ENCODE peak calls at places on chromosomes 12 and 14, in eight cellular contexts. One of them, this sample, is unnamed.

GRCh38 chr12:100718212-100718611 is 76.4 kb upstream of the ANO4 start:
- DNase-seq in NT2/D1: no peak
- DNase-seq in suprapubic skin: no peak
- DNase-seq in GM06990: no peak
- DNase-seq in IMR-90: no peak
- DNase-seq in BJ: peak; percentile 31
- DNase-seq in tibial artery: no peak
- DNase-seq in body of pancreas: no peak
- DNase-seq in this sample: no peak

GRCh38 chr12:80313184-80313583 is 130.9 kb upstream of the PTPRQ start:
- DNase-seq in body of pancreas: no peak
- DNase-seq in suprapubic skin: no peak
- DNase-seq in GM06990: no peak
- DNase-seq in tibial artery: no peak
- DNase-seq in IMR-90: no peak
- DNase-seq in NT2/D1: no peak
- DNase-seq in BJ: no peak
- DNase-seq in this sample: no peak

GRCh38 chr12:54412786-54413185 is 6.3 kb downstream of the ITGA5 start:
- DNase-seq in BJ: no peak
- DNase-seq in body of pancreas: no peak
- DNase-seq in GM06990: no peak
- DNase-seq in suprapubic skin: no peak
- DNase-seq in NT2/D1: no peak
- DNase-seq in tibial artery: peak; percentile 69
- DNase-seq in IMR-90: no peak
- DNase-seq in this sample: no peak

GRCh38 chr14:22427771-22428228 is 161.2 kb downstream of the DAD1 start:
- DNase-seq in tibial artery: no peak
- DNase-seq in IMR-90: peak; percentile 57
- DNase-seq in BJ: peak; percentile 3
- DNase-seq in GM06990: no peak
- DNase-seq in NT2/D1: no peak
- DNase-seq in body of pancreas: peak; percentile 28
- DNase-seq in suprapubic skin: no peak
- DNase-seq in this sample: peak; percentile 21

GRCh38 chr12:27785882-27786570 is 6.0 kb upstream of the MANSC4 start:
- DNase-seq in NT2/D1: no peak
- DNase-seq in tibial artery: no peak
- DNase-seq in body of pancreas: no peak
- DNase-seq in GM06990: peak; percentile 18
- DNase-seq in suprapubic skin: no peak
- DNase-seq in BJ: no peak
- DNase-seq in IMR-90: peak; percentile 93
- DNase-seq in this sample: no peak

GRCh38 chr12:121580959-121581680 is at the start of gene KDM2B:
- DNase-seq in BJ: no peak
- DNase-seq in body of pancreas: peak; percentile 43
- DNase-seq in tibial artery: peak; percentile 73
- DNase-seq in IMR-90: peak; percentile 67
- DNase-seq in NT2/D1: no peak
- DNase-seq in GM06990: no peak
- DNase-seq in suprapubic skin: no peak
- DNase-seq in this sample: peak; percentile 40

GRCh38 chr12:79420146-79420618 is 270.6 kb downstream of the PAWR start:
- DNase-seq in IMR-90: peak; percentile 95
- DNase-seq in body of pancreas: no peak
- DNase-seq in suprapubic skin: no peak
- DNase-seq in NT2/D1: peak; percentile 28
- DNase-seq in tibial artery: no peak
- DNase-seq in BJ: peak; percentile 84
- DNase-seq in GM06990: no peak
- DNase-seq in this sample: peak; percentile 69

GRCh38 chr12:51449569-51450246 is 25.1 kb downstream of the SLC4A8 start:
- DNase-seq in tibial artery: no peak
- DNase-seq in GM06990: no peak
- DNase-seq in NT2/D1: no peak
- DNase-seq in suprapubic skin: no peak
- DNase-seq in IMR-90: peak; percentile 39
- DNase-seq in BJ: no peak
- DNase-seq in body of pancreas: no peak
- DNase-seq in this sample: no peak

GRCh38 chr12:110373025-110373876 is 30.3 kb downstream of the ANAPC7 start:
- DNase-seq in IMR-90: no peak
- DNase-seq in body of pancreas: no peak
- DNase-seq in suprapubic skin: no peak
- DNase-seq in BJ: no peak
- DNase-seq in GM06990: no peak
- DNase-seq in NT2/D1: no peak
- DNase-seq in tibial artery: no peak
- DNase-seq in this sample: no peak

GRCh38 chr14:64786296-64787149 is 82.3 kb downstream of the PLEKHG3 start:
- DNase-seq in BJ: no peak
- DNase-seq in NT2/D1: no peak
- DNase-seq in body of pancreas: peak; percentile 20
- DNase-seq in suprapubic skin: no peak
- DNase-seq in tibial artery: peak; percentile 50
- DNase-seq in GM06990: no peak
- DNase-seq in IMR-90: peak; percentile 56
- DNase-seq in this sample: no peak

GRCh38 chr12:52699960-52700359 is 3.4 kb downstream of the KRT77 start:
- DNase-seq in NT2/D1: no peak
- DNase-seq in BJ: no peak
- DNase-seq in body of pancreas: no peak
- DNase-seq in suprapubic skin: no peak
- DNase-seq in IMR-90: no peak
- DNase-seq in GM06990: no peak
- DNase-seq in tibial artery: no peak
- DNase-seq in this sample: no peak

GRCh38 chr12:4089147-4089606 is 184.4 kb upstream of the CCND2 start:
- DNase-seq in NT2/D1: no peak
- DNase-seq in BJ: no peak
- DNase-seq in tibial artery: no peak
- DNase-seq in body of pancreas: no peak
- DNase-seq in GM06990: no peak
- DNase-seq in suprapubic skin: no peak
- DNase-seq in IMR-90: no peak
- DNase-seq in this sample: no peak

GRCh38 chr12:111224196-111225066 is 144.5 kb downstream of the PHETA1 start:
- DNase-seq in NT2/D1: no peak
- DNase-seq in suprapubic skin: no peak
- DNase-seq in body of pancreas: no peak
- DNase-seq in GM06990: no peak
- DNase-seq in tibial artery: no peak
- DNase-seq in IMR-90: no peak
- DNase-seq in BJ: no peak
- DNase-seq in this sample: no peak

GRCh38 chr12:30796891-30797371 is 42.2 kb upstream of the CAPRIN2 start:
- DNase-seq in GM06990: no peak
- DNase-seq in NT2/D1: no peak
- DNase-seq in tibial artery: no peak
- DNase-seq in suprapubic skin: no peak
- DNase-seq in body of pancreas: no peak
- DNase-seq in BJ: no peak
- DNase-seq in IMR-90: peak; percentile 47
- DNase-seq in this sample: no peak

GRCh38 chr12:26113194-26113654 is 11.6 kb downstream of the BHLHE41 start:
- DNase-seq in tibial artery: peak; percentile 69
- DNase-seq in IMR-90: no peak
- DNase-seq in body of pancreas: peak; percentile 62
- DNase-seq in suprapubic skin: no peak
- DNase-seq in NT2/D1: peak; percentile 57
- DNase-seq in BJ: no peak
- DNase-seq in GM06990: no peak
- DNase-seq in this sample: no peak

GRCh38 chr14:69093551-69094421 is 59.1 kb downstream of the DCAF5 start:
- DNase-seq in IMR-90: peak; percentile 61
- DNase-seq in GM06990: no peak
- DNase-seq in suprapubic skin: no peak
- DNase-seq in NT2/D1: no peak
- DNase-seq in tibial artery: no peak
- DNase-seq in BJ: no peak
- DNase-seq in body of pancreas: no peak
- DNase-seq in this sample: peak; percentile 44

GRCh38 chr12:67671892-67672291 is 23.3 kb downstream of the DYRK2 start:
- DNase-seq in tibial artery: no peak
- DNase-seq in suprapubic skin: no peak
- DNase-seq in IMR-90: no peak
- DNase-seq in BJ: no peak
- DNase-seq in GM06990: no peak
- DNase-seq in body of pancreas: peak; percentile 68
- DNase-seq in NT2/D1: no peak
- DNase-seq in this sample: no peak

GRCh38 chr12:79016181-79016580 is 151.6 kb downstream of the SYT1 start:
- DNase-seq in body of pancreas: no peak
- DNase-seq in BJ: no peak
- DNase-seq in tibial artery: no peak
- DNase-seq in NT2/D1: no peak
- DNase-seq in IMR-90: no peak
- DNase-seq in GM06990: no peak
- DNase-seq in suprapubic skin: no peak
- DNase-seq in this sample: no peak

GRCh38 chr12:74412607-74413230 is 124.9 kb upstream of the ATXN7L3B start:
- DNase-seq in IMR-90: peak; percentile 3
- DNase-seq in GM06990: peak; percentile 10
- DNase-seq in tibial artery: no peak
- DNase-seq in NT2/D1: no peak
- DNase-seq in body of pancreas: no peak
- DNase-seq in suprapubic skin: no peak
- DNase-seq in BJ: no peak
- DNase-seq in this sample: no peak

DNA sequence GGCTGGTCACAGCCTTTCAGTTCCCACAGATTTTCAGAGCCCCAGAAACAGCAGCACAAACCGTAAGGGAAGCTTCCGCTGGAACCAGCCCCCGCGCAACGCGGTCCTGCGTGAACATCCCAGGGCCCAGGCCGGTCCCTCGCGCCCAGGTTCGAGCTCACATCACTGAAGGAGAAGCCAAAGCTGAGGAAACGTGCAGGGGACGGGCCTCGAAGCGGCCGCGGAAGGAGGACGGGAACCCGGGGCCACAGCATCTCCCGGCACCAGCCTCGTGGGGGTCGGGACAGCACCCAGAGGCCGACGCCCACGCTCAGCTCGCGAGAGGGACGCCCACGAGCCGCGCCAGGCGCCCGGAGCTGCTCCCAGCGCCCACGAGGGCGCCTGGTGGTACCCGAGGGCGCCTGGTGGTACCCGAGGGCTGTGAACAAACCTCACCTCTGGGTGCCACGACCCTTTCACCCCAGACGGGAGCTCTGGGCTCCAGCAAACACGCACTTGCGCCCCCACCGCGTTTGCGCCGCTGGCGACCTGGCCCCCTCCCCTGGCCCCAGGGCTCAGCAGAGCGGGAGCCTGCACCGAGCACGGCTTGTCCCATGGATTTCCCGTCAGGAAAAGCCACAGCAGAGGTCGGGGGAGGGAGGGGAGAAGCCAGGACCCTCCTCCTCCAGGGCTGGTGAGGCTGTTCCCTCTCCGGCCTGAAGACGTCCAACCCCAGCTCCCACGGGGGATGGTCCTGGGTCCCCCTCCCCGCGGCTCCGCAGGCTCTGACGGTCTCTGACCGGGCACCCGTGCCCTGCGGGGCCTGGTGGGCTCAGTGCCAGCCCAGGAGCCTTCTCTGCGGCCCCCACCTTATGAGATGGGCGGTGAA is 6.9 kb downstream of the LRCOL1 start:
- DNase-seq in BJ: no peak
- DNase-seq in IMR-90: no peak
- DNase-seq in GM06990: no peak
- DNase-seq in NT2/D1: no peak
- DNase-seq in tibial artery: no peak
- DNase-seq in suprapubic skin: no peak
- DNase-seq in body of pancreas: no peak
- DNase-seq in this sample: peak; percentile 8
- H3K27me3 ChIP-seq in BJ: peaks cover 31% of the 10 kb centered on the region
- H3K27me3 ChIP-seq in IMR-90: peaks cover 30% of the 10 kb centered on the region
- H3K27me3 ChIP-seq in GM06990: no peaks in the 10 kb centered on the region
- H3K27me3 ChIP-seq in NT2/D1: peaks cover 87% of the 10 kb centered on the region
- H3K27me3 ChIP-seq in tibial artery: no peaks in the 10 kb centered on the region
- H3K27me3 ChIP-seq in suprapubic skin: peaks cover 73% of the 10 kb centered on the region
- H3K27me3 ChIP-seq in body of pancreas: peaks cover 41% of the 10 kb centered on the region
- H3K27me3 ChIP-seq in this sample: peaks cover 13% of the 10 kb centered on the region

GRCh38 chr12:124713041-124713435 is 145.6 kb upstream of the NCOR2 start:
- DNase-seq in suprapubic skin: no peak
- DNase-seq in IMR-90: no peak
- DNase-seq in body of pancreas: no peak
- DNase-seq in GM06990: no peak
- DNase-seq in tibial artery: peak; percentile 86
- DNase-seq in NT2/D1: no peak
- DNase-seq in BJ: no peak
- DNase-seq in this sample: no peak
- H3K4me3 ChIP-seq in suprapubic skin: peak overlapping the region; percentile 16
- H3K4me3 ChIP-seq in IMR-90: no peak overlapping the region
- H3K4me3 ChIP-seq in body of pancreas: no peak overlapping the region
- H3K4me3 ChIP-seq in GM06990: no peak overlapping the region
- H3K4me3 ChIP-seq in tibial artery: peak overlapping the region; percentile 33
- H3K4me3 ChIP-seq in NT2/D1: no peak overlapping the region
- H3K4me3 ChIP-seq in BJ: no peak overlapping the region
- H3K4me3 ChIP-seq in this sample: no peak overlapping the region

DNA sequence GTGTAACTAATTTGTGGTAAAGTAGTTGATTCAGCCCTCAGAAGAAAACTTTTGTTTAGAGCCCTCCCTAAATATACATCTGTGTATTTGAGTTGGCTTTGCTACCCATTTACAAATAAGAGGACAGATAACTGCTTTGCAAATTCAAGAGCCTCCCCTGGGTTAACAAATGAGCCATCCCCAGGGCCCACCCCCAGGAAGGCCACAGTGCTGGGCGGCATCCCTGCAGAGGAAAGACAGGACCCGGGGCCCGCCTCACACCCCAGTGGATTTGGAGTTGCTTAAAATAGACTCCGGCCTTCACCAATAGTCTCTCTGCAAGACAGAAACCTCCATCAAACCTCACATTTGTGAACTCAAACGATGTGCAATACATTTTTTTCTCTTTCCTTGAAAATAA is 2.7 kb downstream of the FZD10 start:
- DNase-seq in NT2/D1: no peak
- DNase-seq in GM06990: no peak
- DNase-seq in body of pancreas: no peak
- DNase-seq in tibial artery: peak; percentile 21
- DNase-seq in suprapubic skin: no peak
- DNase-seq in BJ: no peak
- DNase-seq in IMR-90: no peak
- DNase-seq in this sample: peak; percentile 32
- H3K27me3 ChIP-seq in NT2/D1: peaks cover 83% of the 10 kb centered on the region
- H3K27me3 ChIP-seq in GM06990: no peaks in the 10 kb centered on the region
- H3K27me3 ChIP-seq in body of pancreas: peaks cover 3% of the 10 kb centered on the region
- H3K27me3 ChIP-seq in tibial artery: no peaks in the 10 kb centered on the region
- H3K27me3 ChIP-seq in suprapubic skin: peaks cover 58% of the 10 kb centered on the region
- H3K27me3 ChIP-seq in BJ: peaks cover 3% of the 10 kb centered on the region
- H3K27me3 ChIP-seq in IMR-90: no peaks in the 10 kb centered on the region
- H3K27me3 ChIP-seq in this sample: no peaks in the 10 kb centered on the region

DNA sequence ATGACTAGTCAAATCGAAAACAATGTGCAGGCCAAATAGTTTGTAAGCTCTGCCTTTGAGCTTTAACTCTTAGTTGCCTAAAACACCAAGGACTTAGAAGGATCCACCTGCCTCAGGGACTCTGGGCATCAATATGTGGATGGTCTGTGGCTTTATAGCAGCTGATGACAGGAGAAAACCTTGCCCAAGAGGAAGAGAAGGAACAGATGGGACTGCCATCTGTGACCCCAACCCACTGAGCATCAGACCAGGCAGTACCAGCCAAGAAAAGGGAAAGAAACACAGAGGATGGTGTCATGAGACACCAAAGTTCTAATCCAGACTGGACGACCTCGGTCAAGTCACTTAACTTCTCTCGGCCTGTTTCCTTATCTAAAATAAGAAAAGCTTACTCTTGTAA is 12.7 kb downstream of the TGFB3 start:
- DNase-seq in NT2/D1: no peak
- DNase-seq in body of pancreas: no peak
- DNase-seq in tibial artery: no peak
- DNase-seq in IMR-90: no peak
- DNase-seq in BJ: no peak
- DNase-seq in suprapubic skin: no peak
- DNase-seq in GM06990: no peak
- DNase-seq in this sample: no peak
- H3K4me3 ChIP-seq in NT2/D1: no peak overlapping the region
- H3K4me3 ChIP-seq in body of pancreas: no peak overlapping the region
- H3K4me3 ChIP-seq in tibial artery: no peak overlapping the region
- H3K4me3 ChIP-seq in IMR-90: no peak overlapping the region
- H3K4me3 ChIP-seq in BJ: no peak overlapping the region
- H3K4me3 ChIP-seq in suprapubic skin: no peak overlapping the region
- H3K4me3 ChIP-seq in GM06990: no peak overlapping the region
- H3K4me3 ChIP-seq in this sample: no peak overlapping the region

This sample was measured in HAP-1.